ENCODE peak calls at places on chromosomes 11 and 22, in seven cellular contexts. N is mesendoderm, I is IMR-90, L is neuronal stem cell, U is mesenchymal stem cell, A is H1, B is trophoblast cell. R is an unnamed sample.

GRCh38 chr11:1055990-1056771 is 18.5 kb upstream of the MUC2 start:
- DNase-seq in L (no peak), I (no peak), U (no peak), B (no peak), A (no peak), N (no peak), R (no peak)

GRCh38 chr11:45834298-45834756 is 12.9 kb upstream of the CRY2 start:
- DNase-seq in I (no peak), B (no peak), N (no peak), A (no peak), U (no peak), L (no peak), R (no peak)

GRCh38 chr22:45131749-45132148 is 32.0 kb upstream of the NUP50 start:
- DNase-seq in L (no peak), A (no peak), I (no peak), N (no peak), B (no peak), U (no peak), R (no peak)

GRCh38 chr11:93532285-93532789 is 10.9 kb downstream of the SMCO4 start:
- DNase-seq in U (peak), I (peak), L (no peak), A (no peak), B (no peak), N (no peak), R (no peak)

GRCh38 chr11:43575931-43576833 is 104.4 kb upstream of the HSD17B12 start:
- DNase-seq in B (no peak), L (no peak), N (no peak), I (no peak), U (no peak), A (no peak), R (no peak)

GRCh38 chr11:102730036-102730815 is 5.5 kb upstream of the MMP8 start:
- DNase-seq in L (no peak), A (no peak), B (no peak), N (no peak), U (peak), I (peak), R (no peak)

GRCh38 chr11:67649634-67650540 is 643 bp downstream of the ACY3 start:
- DNase-seq in L (no peak), N (no peak), I (no peak), U (no peak), A (peak), B (no peak), R (no peak)

GRCh38 chr11:120601566-120601965 is 90.0 kb downstream of the GRIK4 start:
- DNase-seq in U (peak), N (no peak), L (no peak), A (no peak), I (peak), B (no peak), R (no peak)

GRCh38 chr11:12827929-12828812 is 153.9 kb downstream of the TEAD1 start:
- DNase-seq in A (no peak), N (peak), L (peak), I (peak), U (peak), B (no peak), R (peak)

GRCh38 chr11:34599406-34599901 is 21.4 kb upstream of the EHF start:
- DNase-seq in A (no peak), B (no peak), N (no peak), U (peak), I (peak), L (no peak), R (no peak)

GRCh38 chr11:60950933-60951610 is 904 bp downstream of the SLC15A3 start:
- DNase-seq in U (peak), N (peak), I (no peak), A (peak), B (no peak), L (no peak), R (peak)

GRCh38 chr11:115912484-115912945 is 408.3 kb upstream of the CADM1 start:
- DNase-seq in N (peak), A (no peak), L (no peak), I (peak), U (peak), B (peak), R (peak)

GRCh38 chr11:64357904-64358535 is 942 bp upstream of the RPS6KA4 start:
- DNase-seq in I (no peak), L (no peak), N (no peak), B (no peak), U (peak), A (peak), R (no peak)

GRCh38 chr22:40586781-40587180 is 49.7 kb downstream of the MRTFA start:
- DNase-seq in B (peak), U (no peak), L (no peak), N (no peak), A (no peak), I (no peak), R (no peak)

GRCh38 chr11:120547301-120547700 is 35.8 kb downstream of the GRIK4 start:
- DNase-seq in N (no peak), B (no peak), U (peak), I (peak), A (no peak), L (no peak), R (no peak)

GRCh38 chr11:83545494-83545893 is 259.3 kb upstream of the CCDC90B start:
- DNase-seq in A (no peak), N (no peak), U (no peak), L (no peak), I (no peak), B (no peak), R (no peak)

GRCh38 chr11:83544871-83545270 is 258.7 kb upstream of the CCDC90B start:
- DNase-seq in A (no peak), N (no peak), B (no peak), U (no peak), L (no peak), I (no peak), R (no peak)

GRCh38 chr11:83543918-83544491 is 257.8 kb upstream of the CCDC90B start:
- DNase-seq in U (no peak), N (peak), B (no peak), A (no peak), L (no peak), I (no peak), R (no peak)

GRCh38 chr11:83545911-83546310 is 259.7 kb upstream of the CCDC90B start:
- DNase-seq in U (no peak), A (no peak), L (no peak), N (no peak), I (no peak), B (no peak), R (no peak)

DNA sequence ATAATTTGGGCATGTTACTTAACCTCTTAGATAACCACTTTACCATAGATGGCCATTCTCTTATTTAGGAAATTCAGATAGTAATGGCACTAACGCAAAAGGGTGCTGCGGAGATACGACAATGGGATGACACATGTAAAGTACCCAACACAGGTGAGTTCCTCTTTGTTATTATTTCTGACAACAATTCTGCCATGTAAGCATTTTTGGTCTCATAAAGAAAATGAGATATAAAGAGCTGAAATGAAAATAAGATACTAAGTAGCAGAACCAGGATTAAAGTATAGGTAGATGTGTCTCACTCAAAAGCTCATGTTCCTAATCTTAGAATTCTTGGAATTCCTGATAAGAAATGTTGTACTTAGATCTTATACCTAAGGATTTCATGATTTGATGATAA is 260.2 kb upstream of the CCDC90B start:
- DNase-seq in U (no peak), A (no peak), B (no peak), L (no peak), N (no peak), I (no peak), R (no peak)
- H2BK5ac ChIP-seq in U (no peak), A (no peak), B (no peak), L (no peak), N (no peak), I (no peak), R (no peak)

GRCh38 chr11:32529994-32530588 is 53.5 kb upstream of the EIF3M start:
- DNase-seq in B (no peak), L (no peak), I (no peak), N (no peak), A (no peak), U (no peak), R (no peak)

GRCh38 chr11:32531528-32531927 is 52.1 kb upstream of the EIF3M start:
- DNase-seq in B (no peak), U (no peak), L (no peak), N (no peak), A (no peak), I (peak), R (no peak)

GRCh38 chr11:32527776-32528175 is 55.9 kb upstream of the EIF3M start:
- DNase-seq in B (no peak), N (no peak), U (no peak), A (no peak), L (no peak), I (no peak), R (no peak)

GRCh38 chr11:32527191-32527590 is 56.4 kb upstream of the EIF3M start:
- DNase-seq in A (no peak), I (no peak), B (no peak), U (no peak), N (no peak), L (no peak), R (no peak)

GRCh38 chr11:32526715-32527114 is 56.9 kb upstream of the EIF3M start:
- DNase-seq in U (no peak), A (no peak), B (no peak), L (no peak), N (no peak), I (no peak), R (no peak)
- H2BK5ac ChIP-seq in U (no peak), A (no peak), B (no peak), L (no peak), N (no peak), I (no peak), R (no peak)

DNA sequence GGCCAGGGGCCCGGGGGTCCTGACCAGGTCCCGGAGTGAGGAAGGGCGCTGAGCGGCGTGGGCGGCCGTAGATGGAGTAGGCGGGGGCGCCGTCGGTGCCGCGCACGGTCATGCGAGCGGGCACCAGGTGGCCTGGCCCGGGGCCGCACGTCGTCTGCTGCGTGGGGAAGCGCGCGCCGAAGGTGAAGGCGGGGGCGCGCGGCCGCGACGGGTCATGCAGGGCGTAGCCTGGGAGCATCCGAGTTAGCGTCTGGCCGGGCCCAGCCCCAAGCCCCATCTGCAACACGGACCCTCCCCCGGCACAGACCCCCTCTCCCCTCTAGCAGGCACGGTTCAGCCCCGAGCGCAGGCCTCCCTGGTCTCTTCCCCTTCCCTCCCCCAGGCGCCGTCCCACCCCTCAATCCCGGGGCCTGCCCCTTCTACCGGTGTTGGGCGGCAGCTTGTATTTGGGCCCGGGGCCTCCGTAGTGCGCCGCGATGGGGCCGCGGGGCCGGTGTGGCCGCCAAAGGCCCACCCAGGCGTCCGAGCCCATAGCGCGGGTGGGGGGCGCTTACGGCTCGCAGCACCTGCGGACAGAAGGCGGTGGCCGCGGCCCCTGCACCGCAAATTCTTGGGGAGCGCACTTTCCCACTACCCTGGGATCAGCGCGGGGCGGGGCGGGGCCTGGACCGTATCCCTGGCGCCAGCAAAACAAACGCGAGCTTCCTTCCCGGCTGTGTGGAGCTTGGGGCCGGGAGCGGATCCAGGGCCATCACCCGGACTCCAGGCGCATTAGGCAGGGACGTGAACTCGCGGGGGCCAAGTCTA is 1.9 kb upstream of the TYMP start:
- DNase-seq in A (peak), I (peak), L (no peak), N (peak), U (peak), B (peak), R (peak)
- H2BK5ac ChIP-seq in A (no peak), I (no peak), L (peak), N (no peak), U (no peak), B (peak), R (no peak)

DNA sequence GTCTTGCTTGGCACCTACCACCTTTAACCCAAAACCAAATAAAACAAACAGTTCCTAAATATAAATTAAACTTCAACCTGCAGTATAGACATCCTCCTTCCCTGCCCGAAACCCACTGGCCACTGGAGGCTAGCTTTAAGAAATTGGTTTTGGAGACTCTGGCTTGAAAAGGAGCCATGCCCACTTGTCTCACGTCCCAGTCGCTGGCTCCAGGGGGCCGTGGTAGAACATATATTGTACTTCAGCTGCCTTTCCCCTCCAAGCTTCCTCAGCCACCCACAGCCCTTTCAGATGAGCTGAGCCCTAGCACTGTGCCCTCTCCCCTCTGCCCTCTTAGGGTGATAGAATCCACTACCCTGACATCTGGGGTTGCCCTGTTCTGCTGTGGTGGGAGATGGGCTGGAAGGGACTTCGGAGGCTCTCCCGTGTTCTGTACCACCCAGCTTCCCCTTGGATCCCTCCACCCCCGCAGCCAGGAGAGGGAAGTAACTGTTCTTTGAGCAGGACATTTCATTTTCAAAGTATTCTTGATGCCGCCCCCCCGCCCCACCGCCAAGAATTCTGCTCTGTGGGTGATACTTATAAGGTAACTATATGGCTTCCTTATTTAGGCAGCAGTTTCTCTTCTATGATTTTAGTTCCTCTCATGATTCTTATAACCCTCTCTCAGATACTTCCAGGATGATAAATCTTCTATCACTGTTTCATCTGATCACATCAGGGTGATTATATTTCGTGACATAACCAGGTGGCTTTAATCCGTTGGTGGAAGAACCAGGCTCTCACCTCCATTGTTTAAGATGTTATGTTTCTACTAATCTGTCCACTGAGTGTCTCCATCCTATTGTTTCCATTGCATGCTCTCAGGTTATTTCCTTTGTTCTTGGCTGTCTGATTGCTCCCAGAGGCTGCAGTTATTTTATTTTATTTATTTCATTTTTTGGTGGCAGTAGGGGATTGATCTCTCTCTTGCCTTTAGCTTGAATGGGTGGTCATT is 24.0 kb downstream of the ZBTB16 start:
- DNase-seq in U (no peak), I (no peak), N (no peak), A (no peak), L (no peak), B (no peak), R (no peak)
- H2BK5ac ChIP-seq in U (no peak), I (no peak), N (no peak), A (no peak), L (peak), B (no peak), R (no peak)

GRCh38 chr11:101048479-101048878 is 81.1 kb downstream of the PGR start:
- DNase-seq in I (no peak), N (no peak), B (peak), A (no peak), U (no peak), L (no peak), R (no peak)
- H2BK5ac ChIP-seq in I (no peak), N (no peak), B (no peak), A (no peak), U (no peak), L (no peak), R (no peak)

DNA sequence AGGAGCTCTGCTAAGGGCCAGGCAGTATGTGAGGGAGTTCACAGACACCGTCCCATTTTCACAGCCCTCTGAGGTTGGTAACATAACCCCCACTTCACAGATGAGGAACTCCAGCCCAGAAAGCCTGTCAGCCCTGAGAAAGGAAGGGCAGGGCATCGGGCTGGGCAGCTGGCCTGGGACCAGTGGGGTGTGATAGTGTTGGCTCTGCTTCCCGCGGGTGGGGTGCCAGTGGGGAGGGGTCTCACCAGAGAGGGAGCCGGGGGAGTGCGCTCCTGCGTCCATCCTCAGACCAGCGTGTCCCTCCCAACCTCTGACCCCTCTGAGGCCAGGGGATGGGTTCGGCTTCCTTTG is 2.3 kb downstream of the TAGLN start:
- DNase-seq in I (no peak), N (peak), B (no peak), A (no peak), L (no peak), U (no peak), R (no peak)
- H2BK5ac ChIP-seq in I (peak), N (no peak), B (peak), A (peak), L (peak), U (no peak), R (no peak)

DNA sequence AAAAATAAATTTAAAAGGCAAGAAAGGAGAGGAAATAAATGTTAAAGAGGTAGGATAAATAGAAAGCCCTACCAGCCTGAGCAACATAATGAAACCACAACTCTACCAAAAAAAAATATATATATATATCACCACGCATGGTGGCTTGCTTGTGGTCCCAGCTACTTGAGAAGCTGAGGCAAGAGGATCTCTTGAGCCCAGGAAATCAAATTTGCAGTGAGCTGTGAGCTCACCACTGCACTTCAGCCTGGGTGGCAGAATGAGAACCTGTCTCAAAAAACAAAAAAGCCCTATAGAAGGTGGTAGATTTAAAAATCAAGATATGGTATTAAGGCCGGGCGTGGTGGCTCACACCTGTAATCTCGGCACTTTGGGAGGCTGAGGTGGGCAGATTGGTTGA is 10.5 kb downstream of the NUCB2 start:
- DNase-seq in N (no peak), I (no peak), B (no peak), L (no peak), U (no peak), A (no peak), R (no peak)
- H2BK5ac ChIP-seq in N (no peak), I (no peak), B (no peak), L (no peak), U (no peak), A (no peak), R (no peak)

GRCh38 chr11:110808291-110808690 is 96.1 kb upstream of the ARHGAP20 start:
- DNase-seq in U (no peak), A (no peak), B (no peak), L (no peak), N (no peak), I (no peak), R (no peak)
- H2BK5ac ChIP-seq in U (no peak), A (no peak), B (no peak), L (no peak), N (no peak), I (no peak), R (no peak)